ENCODE peak calls at places on chromosomes 5 and 9, in five cellular contexts. X is astrocyte of the spinal cord, G is A673, F is endothelial cell, T is GM12865. J is an unnamed sample.

GRCh38 chr5:175831507-175831906 is 39.9 kb upstream of the CPLX2 start:
- DNase-seq in X (no peak), G (no peak), F (no peak), T (no peak), J (no peak)

GRCh38 chr5:180313677-180314076 is 21.8 kb upstream of the MAPK9 start:
- DNase-seq in X (no peak), G (no peak), F (peak), T (no peak), J (no peak)

GRCh38 chr5:54743997-54744788 is 226.6 kb downstream of the SNX18 start:
- DNase-seq in X (peak), G (peak), F (no peak), T (peak), J (peak)

GRCh38 chr9:121926417-121926816 is 166.7 kb downstream of the TTLL11 start:
- DNase-seq in X (no peak), G (no peak), F (no peak), T (no peak), J (no peak)

GRCh38 chr5:109328626-109329025 is 81.1 kb downstream of the PJA2 start:
- DNase-seq in X (no peak), G (no peak), F (no peak), T (no peak), J (no peak)

GRCh38 chr5:50595199-50595598 is 71.2 kb upstream of the PARP8 start:
- DNase-seq in X (peak), G (no peak), F (no peak), T (no peak), J (no peak)

GRCh38 chr5:149371296-149371962 is 7.7 kb downstream of the IL17B start:
- DNase-seq in X (peak), G (peak), F (peak), T (peak), J (no peak)

GRCh38 chr5:131974956-131975726 is 29.7 kb upstream of the MEIKIN start:
- DNase-seq in X (no peak), G (no peak), F (no peak), T (no peak), J (no peak)

GRCh38 chr9:124149992-124150391 is 107.8 kb upstream of the NEK6 start:
- DNase-seq in X (no peak), G (peak), F (no peak), T (no peak), J (no peak)

GRCh38 chr5:117394506-117395157 is 820.0 kb upstream of the SEMA6A start:
- DNase-seq in X (no peak), G (no peak), F (no peak), T (no peak), J (no peak)

GRCh38 chr9:98121096-98121495 is 2.1 kb upstream of the TRIM14 start:
- DNase-seq in X (no peak), G (peak), F (no peak), T (no peak), J (no peak)
- TF ChIP-seq CTCF in X (no peak), G (peak), F (no peak), T (no peak), J (no peak)

GRCh38 chr5:141590127-141590526 is 28.7 kb downstream of the DIAPH1 start:
- DNase-seq in X (no peak), G (no peak), F (no peak), T (no peak), J (no peak)

GRCh38 chr5:141585594-141585993 is 33.2 kb downstream of the DIAPH1 start:
- DNase-seq in X (no peak), G (no peak), F (no peak), T (no peak), J (no peak)
- TF ChIP-seq CTCF in X (no peak), G (no peak), F (no peak), T (no peak), J (no peak)

GRCh38 chr5:78675956-78676727 is 27.6 kb upstream of the LHFPL2 start:
- DNase-seq in X (no peak), G (no peak), F (no peak), T (no peak), J (no peak)

GRCh38 chr5:78679905-78680304 is 31.3 kb upstream of the LHFPL2 start:
- DNase-seq in X (no peak), G (no peak), F (no peak), T (no peak), J (no peak)

GRCh38 chr5:78672154-78672553 is 23.6 kb upstream of the LHFPL2 start:
- DNase-seq in X (no peak), G (no peak), F (no peak), T (no peak), J (no peak)

DNA sequence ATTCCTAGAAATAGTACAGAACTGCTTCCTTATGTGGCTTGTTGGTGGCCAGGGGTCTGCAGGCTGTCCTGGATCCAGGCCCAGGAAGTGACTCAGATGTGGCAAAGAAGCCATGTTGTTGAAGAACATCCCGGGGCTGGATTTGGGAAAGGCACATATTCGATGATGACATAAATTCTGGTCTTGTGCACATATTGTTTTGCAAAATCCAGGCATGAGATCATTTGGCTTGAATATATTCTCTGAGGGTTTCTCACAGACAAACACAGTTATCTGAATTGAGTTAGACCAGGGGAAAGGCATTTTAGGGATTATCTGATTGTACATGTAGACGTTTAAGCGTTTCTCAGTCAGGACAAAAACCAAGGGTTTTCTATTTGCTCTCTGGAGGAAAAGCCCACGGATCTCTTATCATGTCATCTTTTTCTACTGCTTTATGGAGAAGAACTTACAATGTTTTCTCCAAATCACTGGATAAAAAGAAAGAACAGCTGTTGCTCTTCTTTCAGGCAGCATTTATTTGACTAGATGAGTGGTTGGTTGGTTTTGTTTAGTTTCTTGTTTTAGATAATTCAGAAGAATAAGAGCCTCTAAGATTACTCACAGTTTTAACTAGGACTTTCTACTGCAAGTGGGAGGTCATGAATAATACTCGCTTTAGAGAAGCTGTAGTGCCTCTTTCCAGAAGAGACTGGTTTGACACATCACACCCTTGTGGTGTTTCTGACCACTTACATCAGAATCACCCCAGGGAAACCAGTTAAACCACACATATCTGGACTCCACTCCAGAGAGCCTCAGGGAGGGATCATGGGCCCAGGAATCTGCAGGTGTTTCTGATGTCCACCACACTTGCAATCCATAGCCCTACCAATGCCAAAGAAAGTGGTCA is 29.5 kb upstream of the LHFPL2 start:
- DNase-seq in X (peak), G (peak), F (no peak), T (peak), J (no peak)
- TF ChIP-seq CTCF in X (peak), G (no peak), F (no peak), T (no peak), J (no peak)

GRCh38 chr5:24365406-24365805 is 279.4 kb downstream of the CDH10 start:
- DNase-seq in X (peak), G (no peak), F (no peak), T (no peak), J (no peak)

GRCh38 chr5:24367211-24367610 is 277.6 kb downstream of the CDH10 start:
- DNase-seq in X (no peak), G (no peak), F (no peak), T (no peak), J (no peak)

GRCh38 chr5:24364711-24365110 is 280.1 kb downstream of the CDH10 start:
- DNase-seq in X (no peak), G (no peak), F (no peak), T (no peak), J (no peak)

GRCh38 chr5:24363789-24364534 is 280.8 kb downstream of the CDH10 start:
- DNase-seq in X (no peak), G (no peak), F (no peak), T (no peak), J (no peak)

GRCh38 chr5:24368121-24368520 is 276.7 kb downstream of the CDH10 start:
- DNase-seq in X (no peak), G (peak), F (no peak), T (no peak), J (no peak)
- TF ChIP-seq CTCF in X (no peak), G (peak), F (no peak), T (no peak), J (no peak)

GRCh38 chr5:121630402-121630801 is 221.3 kb upstream of the FTMT start:
- DNase-seq in X (peak), G (peak), F (no peak), T (no peak), J (no peak)
- TF ChIP-seq CTCF in X (peak), G (peak), F (no peak), T (no peak), J (no peak)

DNA sequence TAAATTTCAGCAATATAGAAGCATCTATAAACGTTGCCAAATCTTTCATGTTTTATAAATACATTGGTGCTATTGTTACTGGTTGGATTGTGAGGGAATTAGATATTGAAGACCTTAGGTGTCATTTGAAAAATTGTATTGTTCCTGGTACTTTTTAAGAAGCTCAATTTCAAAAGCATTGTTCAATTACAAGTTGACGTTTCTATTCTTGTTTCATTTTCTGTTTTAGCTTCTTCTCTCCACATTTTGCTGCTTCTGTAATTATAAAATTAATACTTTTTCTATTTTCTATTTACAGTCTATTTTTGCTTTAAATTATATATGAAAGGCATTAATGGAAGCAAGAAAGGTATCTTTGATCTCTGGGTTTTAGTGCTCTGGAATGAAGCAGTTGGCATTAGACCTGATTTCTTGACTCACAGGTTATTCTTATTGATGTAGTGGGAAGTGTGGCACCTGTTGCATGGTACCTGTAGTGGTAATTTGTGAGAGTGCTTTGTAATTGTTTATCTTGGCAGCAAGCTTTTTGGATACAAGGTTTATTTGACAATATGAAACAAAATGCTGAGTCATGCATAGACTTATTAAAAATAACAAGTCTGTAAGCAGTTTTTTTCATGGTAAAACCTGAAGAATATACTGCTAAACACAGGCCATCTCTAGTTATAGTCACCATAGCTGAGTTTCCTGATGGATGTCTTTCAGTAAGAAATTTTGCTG is 13.2 kb downstream of the MACIR start:
- DNase-seq in X (peak), G (no peak), F (no peak), T (no peak), J (no peak)
- TF ChIP-seq CTCF in X (no peak), G (no peak), F (no peak), T (no peak), J (no peak)

GRCh38 chr5:74212336-74212735 is 428.2 kb downstream of the ENC1 start:
- DNase-seq in X (no peak), G (peak), F (peak), T (peak), J (no peak)
- TF ChIP-seq CTCF in X (peak), G (peak), F (peak), T (peak), J (no peak)

GRCh38 chr9:36112516-36112915 is 24.0 kb upstream of the GLIPR2 start:
- DNase-seq in X (no peak), G (no peak), F (no peak), T (no peak), J (no peak)
- TF ChIP-seq CTCF in X (no peak), G (no peak), F (no peak), T (no peak), J (no peak)

GRCh38 chr9:90919883-90920282 is 118.3 kb downstream of the SYK start:
- DNase-seq in X (no peak), G (no peak), F (no peak), T (no peak), J (peak)

GRCh38 chr9:90914196-90914595 is 112.6 kb downstream of the SYK start:
- DNase-seq in X (no peak), G (no peak), F (no peak), T (no peak), J (peak)

GRCh38 chr9:90914868-90915483 is 113.4 kb downstream of the SYK start:
- DNase-seq in X (peak), G (peak), F (peak), T (peak), J (peak)

GRCh38 chr9:90915693-90916092 is 114.1 kb downstream of the SYK start:
- DNase-seq in X (peak), G (peak), F (peak), T (peak), J (peak)

GRCh38 chr9:90916147-90916734 is 114.6 kb downstream of the SYK start:
- DNase-seq in X (no peak), G (no peak), F (no peak), T (no peak), J (peak)
- TF ChIP-seq CTCF in X (no peak), G (no peak), F (no peak), T (no peak), J (no peak)